ENCODE peak calls at places on chromosomes 12 and 14, in four cellular contexts. H is astrocyte of the spinal cord; G is NCI-H2107; M is stimulated activated CD4-positive, alpha-beta T cell treated with anti-CD3 and anti-CD28 coated beads, Interleukin-15, amount 100 ng/mL, for 24 hours. Q is an unnamed sample.

GRCh38 chr12:124107299-124107698 is 134.3 kb downstream of the ZNF664 start:
- DNase-seq in H (no peak), G (no peak), M (no peak), Q (no peak)

GRCh38 chr12:6334940-6335450 is 6.9 kb downstream of the TNFRSF1A start:
- DNase-seq in H (no peak), G (no peak), M (no peak), Q (no peak)

GRCh38 chr12:88391556-88391955 is 188.7 kb downstream of the KITLG start:
- DNase-seq in H (peak; percentile 92), G (no peak), M (no peak), Q (no peak)

GRCh38 chr14:30058401-30058800 is 130.8 kb upstream of the PRKD1 start:
- DNase-seq in H (no peak), G (no peak), M (no peak), Q (no peak)

GRCh38 chr12:132674561-132674960 is 12.6 kb downstream of the POLE start:
- DNase-seq in H (no peak), G (no peak), M (no peak), Q (no peak)

GRCh38 chr12:103928736-103929050 is 1.5 kb upstream of the HSP90B1 start:
- DNase-seq in H (no peak), G (no peak), M (peak; percentile 65), Q (no peak)

GRCh38 chr12:6735448-6736191 is 11.8 kb downstream of the COPS7A start:
- DNase-seq in H (peak; percentile 69), G (peak; percentile 38), M (peak; percentile 57), Q (peak; percentile 38)

GRCh38 chr14:68766299-68767247 is 26.3 kb downstream of the ZFP36L1 start:
- DNase-seq in H (no peak), G (no peak), M (no peak), Q (no peak)

Q was measured in NCI-H1436 treated with DMSO at 0.1 percent for 48 hours.